ENCODE peak calls at places on chromosome 5, in five cellular contexts. T is NCI-H1436; K is T-helper 2 cell; H is activated CD4-positive, CD25-positive, alpha-beta regulatory T cell; A is substantia nigra. J is an unnamed sample.

GRCh38 chr5:9544502-9545300 is 1.2 kb downstream of the SEMA5A start:
- DNase-seq in T (no peak), K (peak), H (no peak), A (peak), J (no peak)

GRCh38 chr5:14685757-14686156 is 21.2 kb downstream of the OTULIN start:
- DNase-seq in K (peak), T (peak), A (peak), H (no peak), J (peak)

GRCh38 chr5:83711982-83712601 is 8.6 kb downstream of the HAPLN1 start:
- DNase-seq in H (no peak), A (peak), K (no peak), T (peak), J (peak)

GRCh38 chr5:178231736-178232123 is 872 bp downstream of the PHYKPL start:
- DNase-seq in H (no peak), K (no peak), A (no peak), T (no peak), J (no peak)

GRCh38 chr5:107631805-107632362 is 38.9 kb downstream of the EFNA5 start:
- DNase-seq in T (no peak), A (no peak), H (no peak), K (no peak), J (no peak)

GRCh38 chr5:43034591-43034968 is 5.5 kb downstream of the ANXA2R start:
- DNase-seq in K (no peak), T (no peak), A (no peak), H (no peak), J (no peak)

GRCh38 chr5:4023701-4024100 is 428.1 kb downstream of the IRX1 start:
- DNase-seq in T (no peak), K (no peak), A (no peak), H (no peak), J (no peak)

GRCh38 chr5:134626369-134627014 is 6.1 kb downstream of the SAR1B start:
- DNase-seq in H (no peak), K (no peak), A (no peak), T (no peak), J (no peak)

GRCh38 chr5:56229106-56229505 is 4.0 kb downstream of the ANKRD55 start:
- DNase-seq in A (no peak), T (no peak), H (no peak), K (no peak), J (no peak)

J was measured in memory B cell.